ENCODE peak calls at places on chromosomes 5 and 9, in four cellular contexts. Q is CD4-positive, CD25-positive, alpha-beta regulatory T cell; D is colonic mucosa; G is BE2C. O is an unnamed sample.

GRCh38 chr9:88578486-88579362 is 43.7 kb downstream of the NXNL2 start:
- DNase-seq in Q (peak), G (peak), D (peak), O (no peak)

GRCh38 chr5:50553560-50553984 is 112.5 kb upstream of the EMB start:
- DNase-seq in G (no peak), D (no peak), Q (no peak), O (no peak)

GRCh38 chr9:127523312-127523851 is 72.1 kb downstream of the LRSAM1 start:
- DNase-seq in Q (peak), D (no peak), G (no peak), O (peak)

GRCh38 chr5:170913573-170913972 is 51.8 kb downstream of the RANBP17 start:
- DNase-seq in G (no peak), Q (no peak), D (no peak), O (no peak)

GRCh38 chr9:97905228-97905627 is 17.1 kb downstream of the TRMO start:
- DNase-seq in D (no peak), Q (peak), G (no peak), O (peak)

GRCh38 chr5:169717298-169717697 is 80.2 kb downstream of the DOCK2 start:
- DNase-seq in G (no peak), D (no peak), Q (no peak), O (no peak)

GRCh38 chr9:33250458-33250995 is 10.6 kb downstream of the SPINK4 start:
- DNase-seq in Q (no peak), D (no peak), G (no peak), O (no peak)

GRCh38 chr5:163846512-163846911 is 341.1 kb downstream of the MAT2B start:
- DNase-seq in Q (no peak), D (no peak), G (no peak), O (no peak)

GRCh38 chr5:171162602-171163001 is 146.4 kb upstream of the TLX3 start:
- DNase-seq in D (no peak), G (peak), Q (peak), O (peak)

GRCh38 chr5:91264311-91265051 is 118.6 kb downstream of the ARRDC3 start:
- DNase-seq in G (no peak), Q (no peak), D (no peak), O (no peak)

GRCh38 chr5:109485030-109485429 is 75.3 kb upstream of the PJA2 start:
- DNase-seq in D (peak), G (peak), Q (no peak), O (no peak)

GRCh38 chr5:59540366-59540765 is 353.2 kb downstream of the PDE4D start:
- DNase-seq in Q (no peak), G (no peak), D (no peak), O (no peak)

GRCh38 chr5:533243-534005 is 9.2 kb upstream of the SLC9A3 start:
- DNase-seq in D (no peak), Q (no peak), G (peak), O (no peak)

GRCh38 chr5:73441377-73441776 is 7.2 kb downstream of the FOXD1 start:
- DNase-seq in D (no peak), Q (no peak), G (no peak), O (no peak)

GRCh38 chr5:32916648-32917047 is 205.5 kb downstream of the NPR3 start:
- DNase-seq in Q (no peak), D (no peak), G (no peak), O (peak)

GRCh38 chr5:29016067-29016466 is 1977.7 kb upstream of the CDH9 start:
- DNase-seq in G (no peak), D (no peak), Q (no peak), O (no peak)

GRCh38 chr5:67182406-67182805 is 14.2 kb downstream of the CD180 start:
- DNase-seq in G (no peak), D (no peak), Q (peak), O (no peak)

GRCh38 chr5:61348437-61348836 is 16.4 kb downstream of the ZSWIM6 start:
- DNase-seq in Q (no peak), G (no peak), D (no peak), O (no peak)

GRCh38 chr5:83608122-83608521 is 112.5 kb downstream of the HAPLN1 start:
- DNase-seq in Q (peak), G (peak), D (peak), O (peak)

GRCh38 chr5:160289721-160290120 is 22.6 kb downstream of the CCNJL start:
- DNase-seq in Q (no peak), G (no peak), D (no peak), O (no peak)

GRCh38 chr5:179870403-179870903 is 11.8 kb upstream of the MRNIP start:
- DNase-seq in Q (peak), D (no peak), G (peak), O (peak)

GRCh38 chr5:73918791-73919221 is 292.8 kb downstream of the ARHGEF28 start:
- DNase-seq in G (no peak), D (no peak), Q (no peak), O (no peak)

GRCh38 chr9:34996905-34997279 is 7.3 kb downstream of the DNAJB5 start:
- DNase-seq in G (no peak), D (no peak), Q (no peak), O (no peak)

GRCh38 chr5:59174248-59174844 is 591.5 kb downstream of the RAB3C start:
- DNase-seq in D (no peak), G (peak), Q (peak), O (peak)

GRCh38 chr5:74336286-74336685 is 304.2 kb downstream of the ENC1 start:
- DNase-seq in G (peak), D (no peak), Q (no peak), O (no peak)

GRCh38 chr9:135586601-135587109 is 25.1 kb downstream of the PAEP start:
- DNase-seq in D (no peak), Q (no peak), G (no peak), O (no peak)

GRCh38 chr5:137144656-137145055 is 354.5 kb downstream of the SPOCK1 start:
- DNase-seq in G (no peak), D (no peak), Q (no peak), O (no peak)

GRCh38 chr5:142320427-142320732 is 4.4 kb downstream of the SPRY4 start:
- DNase-seq in G (no peak), Q (no peak), D (no peak), O (no peak)

DNA sequence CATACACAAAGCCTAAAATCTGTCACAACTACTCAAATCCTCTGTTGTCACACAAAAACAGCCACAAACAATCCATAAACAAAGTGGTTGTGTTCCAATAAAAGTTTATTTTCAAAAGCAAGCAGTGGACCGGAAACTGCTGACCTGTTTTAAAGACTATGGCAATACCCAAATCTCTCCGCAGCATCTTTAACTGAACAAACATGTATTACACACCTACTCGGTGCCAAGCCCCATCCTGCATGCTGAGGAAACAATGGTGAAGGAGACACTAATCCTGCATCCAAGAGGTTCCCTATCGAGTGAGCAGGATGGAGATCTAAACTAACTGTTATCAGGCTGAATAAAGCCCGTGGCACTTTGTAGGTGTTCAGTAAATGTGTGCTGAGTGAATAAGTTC is 11.2 kb downstream of the CDK5RAP2 start:
- DNase-seq in Q (no peak), D (no peak), G (no peak), O (no peak)
- H3K4me3 ChIP-seq in Q (no peak), D (no peak), G (no peak), O (no peak)

GRCh38 chr9:90188656-90189055 is 454.0 kb downstream of the DIRAS2 start:
- DNase-seq in D (no peak), G (no peak), Q (peak), O (peak)

GRCh38 chr9:90189306-90189705 is 453.3 kb downstream of the DIRAS2 start:
- DNase-seq in D (no peak), Q (peak), G (no peak), O (peak)
- H3K4me3 ChIP-seq in D (no peak), Q (no peak), G (no peak), O (no peak)

DNA sequence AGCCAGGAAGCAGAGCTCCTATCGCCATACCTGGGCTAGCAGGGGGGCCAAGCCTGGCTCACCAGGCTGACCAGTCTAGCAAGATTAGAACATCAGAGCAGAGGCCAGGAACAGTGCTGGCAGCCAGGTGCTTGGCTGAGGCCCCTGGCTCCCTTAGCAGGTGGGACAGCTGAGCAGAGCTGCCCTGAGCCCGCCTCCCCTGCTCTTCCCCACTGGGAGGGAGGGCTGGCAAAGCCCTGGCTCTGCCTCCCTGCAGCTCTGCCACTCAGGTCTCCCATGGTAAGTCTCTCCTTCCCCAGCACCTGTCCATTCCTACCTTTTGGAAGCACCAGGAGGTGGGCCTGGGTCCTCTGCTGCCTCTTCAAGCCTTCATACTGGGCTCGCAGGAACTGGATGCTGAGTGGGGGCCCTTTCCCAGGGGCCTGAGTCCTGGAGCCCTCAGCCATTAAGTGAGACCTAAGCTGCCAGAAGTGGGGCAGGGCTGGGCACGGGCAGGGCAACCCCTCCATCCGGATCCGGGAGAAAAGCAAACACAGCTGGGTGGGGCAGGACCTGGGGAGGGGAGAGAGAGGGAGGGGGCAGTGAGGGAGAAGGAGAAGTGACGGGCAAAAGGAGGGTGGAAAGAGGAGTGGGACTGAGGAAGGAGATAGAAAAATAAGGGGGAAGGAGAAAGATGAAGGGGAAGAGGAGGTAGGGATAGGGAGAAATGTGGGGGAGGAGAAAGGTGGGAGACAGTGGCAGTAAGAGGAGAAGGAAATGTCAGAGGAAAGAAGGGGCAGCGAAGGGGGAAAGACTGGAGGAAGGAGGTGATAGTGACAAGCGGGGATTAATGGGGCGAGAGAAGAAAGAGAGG is 662 bp downstream of the C9orf152 start:
- DNase-seq in D (peak), G (no peak), Q (no peak), O (no peak)
- H3K4me3 ChIP-seq in D (peak), G (no peak), Q (no peak), O (no peak)

GRCh38 chr9:70641031-70641430 is 226.6 kb upstream of the KLF9 start:
- DNase-seq in G (no peak), D (no peak), Q (no peak), O (no peak)

GRCh38 chr9:70642421-70642820 is 228.0 kb upstream of the KLF9 start:
- DNase-seq in Q (no peak), G (no peak), D (no peak), O (no peak)

GRCh38 chr9:70635790-70636189 is 221.3 kb upstream of the KLF9 start:
- DNase-seq in D (no peak), Q (no peak), G (no peak), O (no peak)

GRCh38 chr9:70641631-70642030 is 227.2 kb upstream of the KLF9 start:
- DNase-seq in G (peak), D (no peak), Q (no peak), O (no peak)

GRCh38 chr9:70639853-70640814 is 225.7 kb upstream of the KLF9 start:
- DNase-seq in Q (peak), D (no peak), G (peak), O (peak)
- H3K4me3 ChIP-seq in Q (no peak), D (no peak), G (no peak), O (no peak)

GRCh38 chr5:124824637-124825158 is 78.3 kb upstream of the ZNF608 start:
- DNase-seq in G (no peak), Q (no peak), D (no peak), O (no peak)

GRCh38 chr5:124825250-124825982 is 79.0 kb upstream of the ZNF608 start:
- DNase-seq in Q (no peak), G (no peak), D (no peak), O (no peak)

GRCh38 chr5:124823336-124823849 is 77.0 kb upstream of the ZNF608 start:
- DNase-seq in Q (no peak), D (no peak), G (no peak), O (no peak)

GRCh38 chr5:124828731-124829130 is 82.3 kb upstream of the ZNF608 start:
- DNase-seq in G (no peak), D (no peak), Q (no peak), O (no peak)

DNA sequence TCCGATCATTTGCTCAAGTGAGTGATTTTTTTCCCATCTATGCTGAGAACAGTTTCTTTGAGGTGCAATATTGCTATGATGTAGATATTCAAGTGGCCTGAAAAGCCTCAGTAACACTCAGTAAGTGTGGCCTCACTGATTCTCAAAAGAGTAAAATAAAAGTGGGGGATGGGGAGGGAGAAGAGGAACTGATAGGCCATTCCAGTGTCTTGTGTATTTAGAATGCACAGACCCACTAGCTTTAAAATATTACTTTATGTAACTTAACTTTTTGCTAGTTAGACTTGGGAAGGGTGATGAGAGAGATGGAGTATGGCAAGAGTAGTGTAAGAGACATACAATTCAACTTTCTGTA is 79.5 kb upstream of the ZNF608 start:
- DNase-seq in D (no peak), G (no peak), Q (no peak), O (no peak)
- H3K4me3 ChIP-seq in D (no peak), G (no peak), Q (no peak), O (no peak)

DNA sequence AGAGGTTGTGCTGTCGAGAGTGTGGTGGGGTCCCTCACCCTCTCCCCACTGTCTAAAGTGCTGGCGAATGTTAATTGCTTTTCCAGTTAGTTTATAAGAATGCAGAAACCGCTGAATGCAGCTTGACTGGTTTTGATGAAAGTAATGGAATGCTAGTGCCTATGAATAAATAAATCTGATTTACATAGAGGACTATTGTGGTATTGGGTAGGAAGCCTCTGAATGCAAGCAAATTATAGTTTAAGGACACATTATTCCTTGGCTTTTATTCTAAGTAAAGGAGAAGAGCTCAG is 372.2 kb upstream of the WWC1 start:
- DNase-seq in D (no peak), G (no peak), Q (no peak), O (no peak)
- H3K4me3 ChIP-seq in D (no peak), G (no peak), Q (no peak), O (no peak)

GRCh38 chr5:138468966-138469539 is 3.8 kb downstream of the EGR1 start:
- DNase-seq in G (no peak), Q (no peak), D (no peak), O (no peak)

GRCh38 chr5:138466058-138466899 is 1.0 kb downstream of the EGR1 start:
- DNase-seq in Q (peak), G (no peak), D (peak), O (no peak)

GRCh38 chr5:138466900-138467710 is 1.8 kb downstream of the EGR1 start:
- DNase-seq in G (peak), Q (no peak), D (no peak), O (no peak)

GRCh38 chr5:138468133-138468965 is 3.1 kb downstream of the EGR1 start:
- DNase-seq in Q (no peak), D (no peak), G (no peak), O (no peak)

GRCh38 chr5:138467711-138468132 is 2.4 kb downstream of the EGR1 start:
- DNase-seq in G (peak), D (no peak), Q (no peak), O (no peak)
- H3K4me3 ChIP-seq in G (peak), D (peak), Q (no peak), O (no peak)

GRCh38 chr5:35920890-35921289 is 17.5 kb downstream of the CAPSL start:
- DNase-seq in G (no peak), Q (no peak), D (no peak), O (no peak)
- H3K4me3 ChIP-seq in G (no peak), Q (no peak), D (no peak), O (no peak)

GRCh38 chr5:100826133-100826532 is 76.9 kb downstream of the ST8SIA4 start:
- DNase-seq in Q (no peak), G (no peak), D (no peak), O (no peak)

GRCh38 chr5:100827481-100827889 is 75.6 kb downstream of the ST8SIA4 start:
- DNase-seq in D (peak), Q (no peak), G (peak), O (no peak)

GRCh38 chr5:100824635-100825034 is 78.4 kb downstream of the ST8SIA4 start:
- DNase-seq in D (no peak), G (no peak), Q (no peak), O (no peak)

GRCh38 chr5:100828756-100829342 is 74.2 kb downstream of the ST8SIA4 start:
- DNase-seq in D (no peak), G (no peak), Q (no peak), O (no peak)

DNA sequence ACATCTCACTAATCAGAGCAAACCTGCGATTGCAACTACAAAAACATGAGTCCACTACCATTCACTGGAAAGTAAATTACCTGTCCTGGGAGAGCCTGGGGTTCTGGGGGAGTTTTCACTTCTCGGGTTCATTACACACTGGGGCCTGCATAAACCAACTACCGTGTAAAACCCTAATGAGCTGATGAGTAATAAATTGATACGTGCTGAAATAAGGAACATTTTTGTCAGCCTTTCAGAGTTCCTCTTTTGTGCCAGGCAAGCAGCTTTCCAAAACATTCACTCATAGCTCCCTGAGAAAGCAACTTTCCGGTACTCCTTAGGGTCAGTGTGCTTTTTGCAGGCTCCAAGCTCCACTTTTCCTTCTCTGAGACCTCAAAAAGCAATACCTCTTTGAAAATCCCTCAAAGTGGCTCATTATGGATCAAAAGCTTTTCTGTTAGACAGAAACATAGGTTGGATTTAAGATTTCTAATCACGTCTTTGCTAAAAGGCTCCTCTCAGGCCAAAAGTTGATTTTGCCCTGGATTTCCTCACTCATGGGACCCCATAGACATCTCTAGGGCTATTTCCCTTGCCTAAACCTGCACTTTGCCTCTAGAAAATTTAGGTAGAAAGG is 74.9 kb downstream of the ST8SIA4 start:
- DNase-seq in G (no peak), D (no peak), Q (no peak), O (no peak)
- H3K4me3 ChIP-seq in G (no peak), D (no peak), Q (peak), O (no peak)

DNA sequence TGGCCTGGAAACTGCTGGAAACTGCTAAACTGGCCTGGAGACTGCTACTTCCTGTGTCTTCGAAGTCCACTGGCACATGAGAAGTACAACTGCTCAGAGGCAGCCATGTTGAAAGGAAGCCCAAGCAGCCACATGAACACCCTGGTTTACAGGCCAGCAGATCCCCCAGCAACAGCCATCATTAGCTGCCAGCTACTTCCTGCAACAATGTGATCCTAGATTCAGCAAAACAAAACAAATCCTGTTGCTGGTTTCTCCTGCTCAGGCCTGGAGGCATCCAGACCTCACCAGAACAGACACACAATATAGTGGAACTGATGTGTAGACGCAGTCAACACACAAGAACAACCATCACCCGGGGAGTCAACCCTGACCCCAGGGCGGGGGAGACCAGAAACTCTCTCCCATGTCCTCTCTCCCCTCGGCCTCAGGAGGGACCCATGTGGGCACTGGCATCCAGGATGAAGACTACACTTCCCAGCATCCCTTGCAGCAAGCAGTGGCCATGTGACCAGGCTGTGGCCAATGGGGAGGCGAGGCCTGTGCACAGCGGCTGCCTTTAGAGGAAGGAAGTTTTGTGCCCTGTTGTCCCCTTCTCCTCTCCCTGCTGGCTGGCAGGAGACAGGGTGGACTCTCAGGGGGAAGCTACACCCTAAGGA is 9.2 kb upstream of the LCN15 start:
- DNase-seq in D (no peak), Q (peak), G (peak), O (no peak)
- H3K4me3 ChIP-seq in D (no peak), Q (no peak), G (no peak), O (no peak)